ENCODE peak calls at places on chromosomes 16 and 17, in seven cellular contexts. One of them, this sample, is unnamed.

GRCh38 chr17:29069526-29070041 is 26.6 kb downstream of the PIPOX start:
- DNase-seq in GM10248: no peak
- DNase-seq in activated T-helper 1 cell treated with anti-CD3 and anti-CD28 coated beads, Interleukin-2, amount 50 U/mL, for 16 hours: no peak
- DNase-seq in posterior vena cava: no peak
- DNase-seq in kidney glomerular epithelial cell: no peak
- DNase-seq in stomach: no peak
- DNase-seq in GM23338: peak; percentile 86
- DNase-seq in this sample: no peak

GRCh38 chr16:85750827-85751641 is at the start of gene C16orf74:
- DNase-seq in GM23338: peak; percentile 69
- DNase-seq in GM10248: peak; percentile 77
- DNase-seq in stomach: peak; percentile 68
- DNase-seq in posterior vena cava: no peak
- DNase-seq in kidney glomerular epithelial cell: no peak
- DNase-seq in activated T-helper 1 cell treated with anti-CD3 and anti-CD28 coated beads, Interleukin-2, amount 50 U/mL, for 16 hours: no peak
- DNase-seq in this sample: no peak

GRCh38 chr17:43661699-43662431 is at the start of gene MEOX1:
- DNase-seq in activated T-helper 1 cell treated with anti-CD3 and anti-CD28 coated beads, Interleukin-2, amount 50 U/mL, for 16 hours: no peak
- DNase-seq in GM10248: peak; percentile 42
- DNase-seq in stomach: no peak
- DNase-seq in kidney glomerular epithelial cell: peak; percentile 15
- DNase-seq in posterior vena cava: no peak
- DNase-seq in GM23338: no peak
- DNase-seq in this sample: peak; percentile 20

GRCh38 chr16:80932725-80933124 is 74.0 kb downstream of the CMC2 start:
- DNase-seq in GM10248: no peak
- DNase-seq in activated T-helper 1 cell treated with anti-CD3 and anti-CD28 coated beads, Interleukin-2, amount 50 U/mL, for 16 hours: no peak
- DNase-seq in posterior vena cava: peak; percentile 89
- DNase-seq in stomach: peak; percentile 28
- DNase-seq in GM23338: peak; percentile 40
- DNase-seq in kidney glomerular epithelial cell: no peak
- DNase-seq in this sample: no peak

GRCh38 chr17:68314916-68315535 is 23.7 kb downstream of the ARSG start:
- DNase-seq in GM10248: no peak
- DNase-seq in stomach: peak; percentile 55
- DNase-seq in posterior vena cava: no peak
- DNase-seq in GM23338: no peak
- DNase-seq in activated T-helper 1 cell treated with anti-CD3 and anti-CD28 coated beads, Interleukin-2, amount 50 U/mL, for 16 hours: no peak
- DNase-seq in kidney glomerular epithelial cell: no peak
- DNase-seq in this sample: no peak

GRCh38 chr17:70621593-70621992 is 452.3 kb downstream of the KCNJ2 start:
- DNase-seq in kidney glomerular epithelial cell: no peak
- DNase-seq in activated T-helper 1 cell treated with anti-CD3 and anti-CD28 coated beads, Interleukin-2, amount 50 U/mL, for 16 hours: no peak
- DNase-seq in stomach: no peak
- DNase-seq in posterior vena cava: no peak
- DNase-seq in GM23338: no peak
- DNase-seq in GM10248: no peak
- DNase-seq in this sample: no peak

GRCh38 chr16:83031524-83031923 is 404.8 kb downstream of the CDH13 start:
- DNase-seq in stomach: no peak
- DNase-seq in activated T-helper 1 cell treated with anti-CD3 and anti-CD28 coated beads, Interleukin-2, amount 50 U/mL, for 16 hours: no peak
- DNase-seq in GM23338: no peak
- DNase-seq in kidney glomerular epithelial cell: peak; percentile 8
- DNase-seq in GM10248: no peak
- DNase-seq in posterior vena cava: no peak
- DNase-seq in this sample: no peak

GRCh38 chr17:335691-336090 is 16.9 kb downstream of the RPH3AL start:
- DNase-seq in GM10248: no peak
- DNase-seq in stomach: no peak
- DNase-seq in activated T-helper 1 cell treated with anti-CD3 and anti-CD28 coated beads, Interleukin-2, amount 50 U/mL, for 16 hours: no peak
- DNase-seq in kidney glomerular epithelial cell: no peak
- DNase-seq in GM23338: peak; percentile 74
- DNase-seq in posterior vena cava: peak; percentile 72
- DNase-seq in this sample: no peak

GRCh38 chr17:44065668-44066203 is 735 bp downstream of the LSM12 start:
- DNase-seq in stomach: no peak
- DNase-seq in posterior vena cava: no peak
- DNase-seq in kidney glomerular epithelial cell: no peak
- DNase-seq in GM10248: no peak
- DNase-seq in GM23338: no peak
- DNase-seq in activated T-helper 1 cell treated with anti-CD3 and anti-CD28 coated beads, Interleukin-2, amount 50 U/mL, for 16 hours: no peak
- DNase-seq in this sample: peak; percentile 64

GRCh38 chr17:59848778-59849177 is 44.0 kb downstream of the TUBD1 start:
- DNase-seq in kidney glomerular epithelial cell: peak; percentile 66
- DNase-seq in posterior vena cava: peak; percentile 88
- DNase-seq in stomach: peak; percentile 74
- DNase-seq in GM10248: no peak
- DNase-seq in GM23338: no peak
- DNase-seq in activated T-helper 1 cell treated with anti-CD3 and anti-CD28 coated beads, Interleukin-2, amount 50 U/mL, for 16 hours: no peak
- DNase-seq in this sample: no peak

GRCh38 chr17:68738044-68738443 is 136.9 kb upstream of the FAM20A start:
- DNase-seq in activated T-helper 1 cell treated with anti-CD3 and anti-CD28 coated beads, Interleukin-2, amount 50 U/mL, for 16 hours: no peak
- DNase-seq in stomach: peak; percentile 39
- DNase-seq in posterior vena cava: no peak
- DNase-seq in kidney glomerular epithelial cell: peak; percentile 41
- DNase-seq in GM23338: no peak
- DNase-seq in GM10248: no peak
- DNase-seq in this sample: no peak

GRCh38 chr17:19270951-19271611 is 33.9 kb downstream of the EPN2 start:
- DNase-seq in GM23338: no peak
- DNase-seq in posterior vena cava: no peak
- DNase-seq in activated T-helper 1 cell treated with anti-CD3 and anti-CD28 coated beads, Interleukin-2, amount 50 U/mL, for 16 hours: no peak
- DNase-seq in stomach: no peak
- DNase-seq in GM10248: peak; percentile 68
- DNase-seq in kidney glomerular epithelial cell: no peak
- DNase-seq in this sample: no peak

GRCh38 chr17:56939869-56940484 is 20.9 kb downstream of the COIL start:
- DNase-seq in GM23338: peak; percentile 93
- DNase-seq in kidney glomerular epithelial cell: peak; percentile 65
- DNase-seq in stomach: no peak
- DNase-seq in GM10248: peak; percentile 70
- DNase-seq in posterior vena cava: no peak
- DNase-seq in activated T-helper 1 cell treated with anti-CD3 and anti-CD28 coated beads, Interleukin-2, amount 50 U/mL, for 16 hours: no peak
- DNase-seq in this sample: no peak

GRCh38 chr16:81711609-81712329 is 67.3 kb upstream of the PLCG2 start:
- DNase-seq in stomach: no peak
- DNase-seq in activated T-helper 1 cell treated with anti-CD3 and anti-CD28 coated beads, Interleukin-2, amount 50 U/mL, for 16 hours: no peak
- DNase-seq in kidney glomerular epithelial cell: peak; percentile 88
- DNase-seq in GM10248: no peak
- DNase-seq in GM23338: peak; percentile 58
- DNase-seq in posterior vena cava: peak; percentile 91
- DNase-seq in this sample: no peak

GRCh38 chr17:50181601-50182345 is 16.0 kb downstream of the SGCA start:
- DNase-seq in activated T-helper 1 cell treated with anti-CD3 and anti-CD28 coated beads, Interleukin-2, amount 50 U/mL, for 16 hours: no peak
- DNase-seq in GM10248: no peak
- DNase-seq in GM23338: no peak
- DNase-seq in kidney glomerular epithelial cell: no peak
- DNase-seq in stomach: no peak
- DNase-seq in posterior vena cava: no peak
- DNase-seq in this sample: no peak

GRCh38 chr17:8542599-8542998 is 87.9 kb downstream of the MYH10 start:
- DNase-seq in activated T-helper 1 cell treated with anti-CD3 and anti-CD28 coated beads, Interleukin-2, amount 50 U/mL, for 16 hours: no peak
- DNase-seq in GM10248: no peak
- DNase-seq in posterior vena cava: no peak
- DNase-seq in stomach: no peak
- DNase-seq in GM23338: no peak
- DNase-seq in kidney glomerular epithelial cell: no peak
- DNase-seq in this sample: no peak

GRCh38 chr16:8591451-8591850 is 1.1 kb upstream of the TMEM114 start:
- DNase-seq in stomach: no peak
- DNase-seq in GM23338: no peak
- DNase-seq in posterior vena cava: no peak
- DNase-seq in kidney glomerular epithelial cell: no peak
- DNase-seq in activated T-helper 1 cell treated with anti-CD3 and anti-CD28 coated beads, Interleukin-2, amount 50 U/mL, for 16 hours: no peak
- DNase-seq in GM10248: no peak
- DNase-seq in this sample: no peak

GRCh38 chr17:48878920-48879898 is 13.4 kb upstream of the ATP5MC1 start:
- DNase-seq in activated T-helper 1 cell treated with anti-CD3 and anti-CD28 coated beads, Interleukin-2, amount 50 U/mL, for 16 hours: no peak
- DNase-seq in stomach: peak; percentile 53
- DNase-seq in GM23338: peak; percentile 92
- DNase-seq in kidney glomerular epithelial cell: peak; percentile 56
- DNase-seq in posterior vena cava: no peak
- DNase-seq in GM10248: peak; percentile 83
- DNase-seq in this sample: peak; percentile 37

GRCh38 chr17:19766016-19766415 is 17.9 kb upstream of the ALDH3A1 start:
- DNase-seq in GM23338: no peak
- DNase-seq in GM10248: no peak
- DNase-seq in stomach: no peak
- DNase-seq in activated T-helper 1 cell treated with anti-CD3 and anti-CD28 coated beads, Interleukin-2, amount 50 U/mL, for 16 hours: no peak
- DNase-seq in posterior vena cava: no peak
- DNase-seq in kidney glomerular epithelial cell: no peak
- DNase-seq in this sample: no peak

GRCh38 chr17:8630227-8630801 is at the start of gene MYH10:
- DNase-seq in GM23338: no peak
- DNase-seq in stomach: no peak
- DNase-seq in kidney glomerular epithelial cell: no peak
- DNase-seq in activated T-helper 1 cell treated with anti-CD3 and anti-CD28 coated beads, Interleukin-2, amount 50 U/mL, for 16 hours: no peak
- DNase-seq in posterior vena cava: peak; percentile 79
- DNase-seq in GM10248: no peak
- DNase-seq in this sample: no peak

GRCh38 chr17:30351730-30352129 is 17.9 kb upstream of the TMIGD1 start:
- DNase-seq in stomach: no peak
- DNase-seq in GM10248: no peak
- DNase-seq in GM23338: no peak
- DNase-seq in kidney glomerular epithelial cell: no peak
- DNase-seq in posterior vena cava: no peak
- DNase-seq in activated T-helper 1 cell treated with anti-CD3 and anti-CD28 coated beads, Interleukin-2, amount 50 U/mL, for 16 hours: no peak
- DNase-seq in this sample: no peak

GRCh38 chr16:17291289-17291688 is 179.5 kb downstream of the XYLT1 start:
- DNase-seq in activated T-helper 1 cell treated with anti-CD3 and anti-CD28 coated beads, Interleukin-2, amount 50 U/mL, for 16 hours: no peak
- DNase-seq in GM23338: no peak
- DNase-seq in posterior vena cava: no peak
- DNase-seq in stomach: no peak
- DNase-seq in kidney glomerular epithelial cell: no peak
- DNase-seq in GM10248: no peak
- DNase-seq in this sample: no peak

GRCh38 chr16:81987706-81988105 is 23.6 kb downstream of the SDR42E1 start:
- DNase-seq in GM23338: no peak
- DNase-seq in stomach: peak; percentile 71
- DNase-seq in posterior vena cava: no peak
- DNase-seq in kidney glomerular epithelial cell: no peak
- DNase-seq in GM10248: no peak
- DNase-seq in activated T-helper 1 cell treated with anti-CD3 and anti-CD28 coated beads, Interleukin-2, amount 50 U/mL, for 16 hours: no peak
- DNase-seq in this sample: no peak

GRCh38 chr17:48627625-48628510 is 1.7 kb upstream of the HOXB9 start:
- DNase-seq in GM23338: no peak
- DNase-seq in stomach: no peak
- DNase-seq in kidney glomerular epithelial cell: no peak
- DNase-seq in activated T-helper 1 cell treated with anti-CD3 and anti-CD28 coated beads, Interleukin-2, amount 50 U/mL, for 16 hours: no peak
- DNase-seq in GM10248: no peak
- DNase-seq in posterior vena cava: peak; percentile 68
- DNase-seq in this sample: no peak

GRCh38 chr17:29642171-29642611 is 19.5 kb upstream of the CORO6 start:
- DNase-seq in kidney glomerular epithelial cell: no peak
- DNase-seq in posterior vena cava: no peak
- DNase-seq in activated T-helper 1 cell treated with anti-CD3 and anti-CD28 coated beads, Interleukin-2, amount 50 U/mL, for 16 hours: no peak
- DNase-seq in GM10248: no peak
- DNase-seq in GM23338: no peak
- DNase-seq in stomach: no peak
- DNase-seq in this sample: no peak

GRCh38 chr17:49946208-49946607 is 22.8 kb upstream of the DLX4 start:
- DNase-seq in activated T-helper 1 cell treated with anti-CD3 and anti-CD28 coated beads, Interleukin-2, amount 50 U/mL, for 16 hours: no peak
- DNase-seq in kidney glomerular epithelial cell: no peak
- DNase-seq in GM10248: no peak
- DNase-seq in stomach: no peak
- DNase-seq in posterior vena cava: no peak
- DNase-seq in GM23338: no peak
- DNase-seq in this sample: no peak